ENCODE peak calls at places on chromosome 9, in six cellular contexts. G is IMR-90, D is mesenchymal stem cell, U is H9, V is H1, W is trophoblast cell. H is an unnamed sample.

GRCh38 chr9:87342743-87343142 is 154.9 kb upstream of the DAPK1 start:
- DNase-seq in G (no peak), U (no peak), W (no peak), V (no peak), D (no peak), H (no peak)

GRCh38 chr9:20618361-20618799 is 3.9 kb downstream of the MLLT3 start:
- DNase-seq in W (no peak), U (no peak), G (peak), V (no peak), D (peak), H (no peak)

GRCh38 chr9:107397076-107398049 is 92.2 kb downstream of the KLF4 start:
- DNase-seq in W (no peak), D (no peak), V (no peak), G (peak), U (no peak), H (no peak)

GRCh38 chr9:33800886-33801285 is 5.5 kb downstream of the PRSS3 start:
- DNase-seq in W (no peak), U (no peak), D (no peak), V (no peak), G (no peak), H (no peak)

GRCh38 chr9:137785704-137786161 is 91.8 kb upstream of the CACNA1B start:
- DNase-seq in W (peak), G (peak), U (peak), D (no peak), V (no peak), H (peak)

GRCh38 chr9:114869845-114870244 is 60.5 kb downstream of the TNFSF8 start:
- DNase-seq in G (no peak), U (peak), D (no peak), V (peak), W (no peak), H (no peak)

GRCh38 chr9:33165263-33166151 is 1.6 kb downstream of the B4GALT1 start:
- DNase-seq in V (no peak), G (peak), U (no peak), D (peak), W (peak), H (no peak)

GRCh38 chr9:101387871-101388506 is 3.2 kb upstream of the BAAT start:
- DNase-seq in U (no peak), W (peak), G (peak), D (peak), V (no peak), H (no peak)

GRCh38 chr9:2809692-2810423 is 34.0 kb downstream of the PUM3 start:
- DNase-seq in V (no peak), W (peak), D (peak), U (peak), G (peak), H (peak)

GRCh38 chr9:79292731-79293280 is 279.0 kb upstream of the TLE4 start:
- DNase-seq in U (no peak), W (no peak), V (no peak), G (no peak), D (no peak), H (no peak)

GRCh38 chr9:128633601-128634000 is 23.0 kb downstream of the DYNC2I2 start:
- DNase-seq in V (no peak), U (no peak), G (no peak), D (no peak), W (no peak), H (no peak)

GRCh38 chr9:37650873-37651768 is at the start of gene FRMPD1:
- DNase-seq in D (peak), W (peak), G (peak), U (peak), V (peak), H (no peak)

GRCh38 chr9:99213197-99213596 is 8.5 kb downstream of the ALG2 start:
- DNase-seq in D (no peak), U (no peak), V (no peak), G (no peak), W (no peak), H (no peak)

GRCh38 chr9:92155221-92155620 is 40.0 kb upstream of the SPTLC1 start:
- DNase-seq in V (no peak), U (no peak), D (no peak), W (no peak), G (no peak), H (no peak)

GRCh38 chr9:33196736-33197135 is 29.6 kb upstream of the B4GALT1 start:
- DNase-seq in W (no peak), D (no peak), U (no peak), V (no peak), G (peak), H (no peak)

GRCh38 chr9:6106576-6107339 is 91.3 kb upstream of the RANBP6 start:
- DNase-seq in W (peak), G (peak), U (peak), D (peak), V (peak), H (peak)

GRCh38 chr9:136012651-136013050 is 51.5 kb upstream of the UBAC1 start:
- DNase-seq in G (peak), U (no peak), D (no peak), W (no peak), V (no peak), H (no peak)

GRCh38 chr9:136011703-136012496 is 50.7 kb upstream of the UBAC1 start:
- DNase-seq in W (no peak), D (peak), G (peak), V (no peak), U (no peak), H (no peak)

GRCh38 chr9:136013524-136014034 is 52.4 kb upstream of the UBAC1 start:
- DNase-seq in G (no peak), V (no peak), D (no peak), W (no peak), U (no peak), H (no peak)

GRCh38 chr9:136014147-136014927 is 53.2 kb upstream of the UBAC1 start:
- DNase-seq in D (no peak), V (no peak), G (no peak), U (no peak), W (peak), H (no peak)

GRCh38 chr9:136013116-136013515 is 51.9 kb upstream of the UBAC1 start:
- DNase-seq in W (peak), G (no peak), D (no peak), U (no peak), V (no peak), H (no peak)
- H4K91ac ChIP-seq in W (no peak), G (no peak), D (peak), U (no peak), V (peak), H (peak)

GRCh38 chr9:131733601-131734061 is 6.2 kb downstream of the RAPGEF1 start:
- DNase-seq in U (peak), D (peak), G (peak), W (peak), V (no peak), H (no peak)
- H4K91ac ChIP-seq in U (no peak), D (no peak), G (peak), W (no peak), V (no peak), H (no peak)

DNA sequence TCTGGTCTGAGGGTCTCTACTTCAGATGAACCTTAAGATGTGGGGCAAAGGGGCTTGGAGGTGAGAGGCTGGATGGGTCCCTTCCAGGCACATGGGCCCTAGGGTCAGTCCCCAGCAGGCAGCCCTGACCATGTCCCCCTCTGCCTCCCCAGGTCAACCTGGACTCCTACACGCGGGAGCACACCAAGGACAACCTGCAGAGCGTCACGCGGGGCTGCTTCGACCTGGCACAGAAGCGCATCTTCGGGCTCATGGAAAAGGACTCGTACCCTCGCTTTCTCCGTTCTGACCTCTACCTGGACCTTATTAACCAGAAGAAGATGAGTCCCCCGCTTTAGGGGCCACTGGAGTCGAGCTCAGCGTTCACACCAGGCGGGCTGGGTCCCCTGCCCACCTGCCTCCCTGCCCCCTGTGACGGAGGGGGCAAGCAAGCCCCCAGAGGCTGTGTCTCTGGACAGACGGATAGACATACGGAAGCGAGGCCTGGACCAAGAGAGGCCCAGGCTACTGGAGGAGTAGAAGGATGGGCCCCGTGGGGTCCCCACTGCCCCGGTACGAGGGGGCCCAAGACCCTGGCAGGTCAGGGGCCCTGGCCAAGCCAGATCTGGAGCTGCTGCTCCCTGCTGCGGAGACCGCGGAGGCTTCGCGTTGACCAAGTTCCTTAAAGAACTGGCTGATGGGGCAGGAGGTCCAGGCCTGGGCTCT is 133.2 kb downstream of the RGS3 start:
- DNase-seq in D (no peak), V (no peak), W (no peak), G (no peak), U (no peak), H (no peak)
- H4K91ac ChIP-seq in D (no peak), V (no peak), W (no peak), G (no peak), U (no peak), H (no peak)

DNA sequence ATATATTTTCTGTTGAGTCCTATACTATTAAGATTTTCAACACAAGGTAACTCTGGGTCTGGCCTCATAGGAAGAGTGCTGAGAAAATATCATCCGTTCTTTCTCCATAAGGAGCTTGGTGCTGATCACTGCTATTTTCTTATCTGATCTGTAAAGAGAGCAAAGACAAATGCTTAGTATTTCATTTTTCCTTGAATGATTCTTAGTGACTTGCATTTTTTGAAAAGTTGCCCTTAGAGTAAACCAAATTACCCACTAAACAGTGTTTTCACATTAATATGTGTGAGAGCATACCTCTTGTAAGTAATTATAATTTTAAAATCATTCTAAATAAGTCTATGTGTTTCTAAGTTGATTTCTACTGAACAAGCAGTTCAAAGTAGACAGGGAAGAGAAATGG is 121.3 kb upstream of the CTSV start:
- DNase-seq in D (no peak), V (no peak), U (no peak), W (no peak), G (no peak), H (no peak)
- H4K91ac ChIP-seq in D (no peak), V (no peak), U (no peak), W (no peak), G (no peak), H (no peak)

GRCh38 chr9:134592018-134592818 is 49.4 kb upstream of the COL5A1 start:
- DNase-seq in W (no peak), D (peak), V (no peak), U (no peak), G (peak), H (no peak)
- H4K91ac ChIP-seq in W (peak), D (peak), V (no peak), U (no peak), G (peak), H (peak)

H was measured in neuronal stem cell.